ENCODE peak calls at places on chromosomes 1 and 21, in five cellular contexts. M is AG09309; B is NK-92 treated with Interleukin-12 subunit alpha and Interleukin-12 subunit beta, amount 100 ng/mL, for 24 hours; K is retinal pigment epithelial cell; Y is fibroblast of lung. D is an unnamed sample.

GRCh38 chr21:41678016-41678935 is 88.6 kb downstream of the RIPK4 start:
- DNase-seq in Y (peak), B (no peak), M (no peak), K (peak), D (no peak)

GRCh38 chr1:204453141-204453772 is 41.3 kb downstream of the PIK3C2B start:
- DNase-seq in M (no peak), Y (no peak), K (no peak), B (peak), D (no peak)

GRCh38 chr21:45986316-45987051 is 4.9 kb downstream of the COL6A1 start:
- DNase-seq in K (no peak), M (no peak), B (no peak), Y (no peak), D (no peak)

GRCh38 chr1:58911841-58912553 is 128.2 kb upstream of the JUN start:
- DNase-seq in B (no peak), K (no peak), M (no peak), Y (no peak), D (no peak)

GRCh38 chr1:17405898-17406759 is 33.3 kb downstream of the RCC2 start:
- DNase-seq in B (peak), K (no peak), Y (peak), M (peak), D (peak)

GRCh38 chr1:7048395-7048794 is 263.1 kb downstream of the CAMTA1 start:
- DNase-seq in K (no peak), Y (no peak), M (no peak), B (no peak), D (no peak)

GRCh38 chr21:36075171-36075570 is 5.3 kb downstream of the CBR1 start:
- DNase-seq in B (no peak), M (no peak), Y (no peak), K (no peak), D (no peak)

GRCh38 chr21:32212116-32212515 is 66.7 kb downstream of the MIS18A start:
- DNase-seq in K (no peak), M (no peak), B (no peak), Y (no peak), D (no peak)

GRCh38 chr1:162878000-162878596 is 17.1 kb upstream of the CCDC190 start:
- DNase-seq in B (peak), Y (peak), M (peak), K (no peak), D (peak)

GRCh38 chr1:155859881-155860841 is 794 bp downstream of the SYT11 start:
- DNase-seq in K (peak), B (peak), Y (peak), M (peak), D (peak)

GRCh38 chr1:202207292-202207691 is 13.7 kb downstream of the LGR6 start:
- DNase-seq in B (no peak), Y (peak), M (peak), K (peak), D (peak)

GRCh38 chr1:115322631-115323030 is 15.4 kb downstream of the NGF start:
- DNase-seq in M (no peak), K (no peak), B (no peak), Y (peak), D (peak)

GRCh38 chr1:243407284-243408018 is 151.6 kb downstream of the SDCCAG8 start:
- DNase-seq in K (no peak), Y (peak), M (peak), B (no peak), D (no peak)

GRCh38 chr1:181936269-181936668 is 125.2 kb downstream of the ZNF648 start:
- DNase-seq in B (no peak), M (no peak), K (no peak), Y (no peak), D (no peak)

D was measured in brain microvascular endothelial cell.